ENCODE peak calls at places on chromosomes 1 and 21, in five cellular contexts. Y, J, A, G and L are unnamed samples. For H4K20me1 and H3K79me2, the result is how much of the 10 kb centered on the place peaks cover.

GRCh38 chr1:1419812-1420653 is 1.0 kb downstream of the ANKRD65 start:
- DNase-seq in Y (no peak), J (no peak), A (peak), G (no peak), L (no peak)

GRCh38 chr1:156684227-156684782 is 7.1 kb upstream of the NES start:
- DNase-seq in Y (no peak), J (peak), A (no peak), G (no peak), L (peak)

GRCh38 chr1:26999440-26999987 is 6.0 kb downstream of the TRNP1 start:
- DNase-seq in Y (peak), J (peak), A (peak), G (no peak), L (peak)

GRCh38 chr1:222777977-222778376 is 36.9 kb upstream of the DISP1 start:
- DNase-seq in Y (peak), J (no peak), A (no peak), G (no peak), L (peak)

GRCh38 chr1:195053478-195053877 is 1554.8 kb downstream of the KCNT2 start:
- DNase-seq in Y (no peak), J (peak), A (no peak), G (no peak), L (no peak)

GRCh38 chr1:157723157-157723556 is 22.6 kb upstream of the FCRL3 start:
- DNase-seq in Y (no peak), J (no peak), A (no peak), G (no peak), L (no peak)

GRCh38 chr1:175198332-175198731 is 5.8 kb upstream of the KIAA0040 start:
- DNase-seq in Y (peak), J (peak), A (no peak), G (no peak), L (no peak)

GRCh38 chr1:111769517-111770146 is 13.9 kb downstream of the DDX20 start:
- DNase-seq in Y (peak), J (peak), A (peak), G (peak), L (peak)

GRCh38 chr1:19309123-19309813 is 2.7 kb downstream of the AKR7A2 start:
- DNase-seq in Y (no peak), J (peak), A (no peak), G (no peak), L (peak)

GRCh38 chr1:48552420-48552819 is 80.4 kb upstream of the SPATA6 start:
- DNase-seq in Y (no peak), J (no peak), A (peak), G (peak), L (peak)

GRCh38 chr1:220528679-220529529 is 968 bp downstream of the MARK1 start:
- DNase-seq in Y (peak), J (no peak), A (peak), G (no peak), L (peak)

GRCh38 chr1:23403735-23404486 is 20.6 kb downstream of the TCEA3 start:
- DNase-seq in Y (peak), J (peak), A (peak), G (peak), L (peak)

GRCh38 chr1:8661185-8662110 is 156.0 kb downstream of the RERE start:
- DNase-seq in Y (peak), J (peak), A (peak), G (no peak), L (peak)

GRCh38 chr1:66207484-66207883 is 326.5 kb upstream of the SGIP1 start:
- DNase-seq in Y (peak), J (peak), A (no peak), G (no peak), L (no peak)

GRCh38 chr1:6703016-6703415 is 1.4 kb upstream of the DNAJC11 start:
- DNase-seq in Y (no peak), J (no peak), A (no peak), G (no peak), L (no peak)

GRCh38 chr1:41003640-41004220 is 17.8 kb downstream of the SLFNL1 start:
- DNase-seq in Y (peak), J (peak), A (peak), G (peak), L (peak)

GRCh38 chr1:159900086-159900680 is at the start of gene CFAP45:
- DNase-seq in Y (peak), J (peak), A (peak), G (no peak), L (peak)

GRCh38 chr1:152112101-152112884 is 3.0 kb downstream of the TCHH start:
- DNase-seq in Y (peak), J (peak), A (peak), G (no peak), L (peak)

GRCh38 chr1:68128157-68128556 is 77.7 kb upstream of the DIRAS3 start:
- DNase-seq in Y (no peak), J (peak), A (no peak), G (no peak), L (peak)

GRCh38 chr1:224809613-224810012 is 119.9 kb upstream of the DNAH14 start:
- DNase-seq in Y (no peak), J (no peak), A (no peak), G (no peak), L (no peak)

GRCh38 chr1:151458936-151459330 is 361 bp downstream of the POGZ start:
- DNase-seq in Y (peak), J (peak), A (peak), G (peak), L (peak)

GRCh38 chr1:117981455-117982192 is 52.1 kb downstream of the WDR3 start:
- DNase-seq in Y (no peak), J (no peak), A (no peak), G (no peak), L (no peak)

GRCh38 chr1:184283999-184284398 is 102.8 kb upstream of the C1orf21 start:
- DNase-seq in Y (no peak), J (peak), A (no peak), G (no peak), L (no peak)

GRCh38 chr1:105485207-105485606 is 1571.3 kb upstream of the PRMT6 start:
- DNase-seq in Y (no peak), J (peak), A (no peak), G (no peak), L (peak)

GRCh38 chr1:192489748-192490147 is 85.8 kb upstream of the RGS1 start:
- DNase-seq in Y (peak), J (peak), A (peak), G (peak), L (peak)

GRCh38 chr1:27145934-27146354 is 9.0 kb downstream of the SLC9A1 start:
- DNase-seq in Y (no peak), J (peak), A (no peak), G (no peak), L (peak)

GRCh38 chr1:36154765-36155559 is 998 bp upstream of the MAP7D1 start:
- DNase-seq in Y (no peak), J (no peak), A (peak), G (no peak), L (no peak)

GRCh38 chr1:8118031-8118451 is 91.9 kb upstream of the ERRFI1 start:
- DNase-seq in Y (no peak), J (peak), A (no peak), G (no peak), L (no peak)

GRCh38 chr21:27129694-27130093 is 162.8 kb upstream of the ADAMTS5 start:
- DNase-seq in Y (no peak), J (no peak), A (no peak), G (no peak), L (no peak)

GRCh38 chr1:71393301-71393700 is 312.5 kb upstream of the ZRANB2 start:
- DNase-seq in Y (no peak), J (no peak), A (peak), G (no peak), L (no peak)

GRCh38 chr1:233240839-233241682 is 54.5 kb downstream of the PCNX2 start:
- DNase-seq in Y (peak), J (peak), A (peak), G (no peak), L (no peak)

GRCh38 chr1:86991549-86992186 is 77.2 kb downstream of the HS2ST1 start:
- DNase-seq in Y (no peak), J (no peak), A (peak), G (no peak), L (no peak)
- H3K27ac ChIP-seq in Y (no peak), J (no peak), A (no peak), G (no peak), L (no peak)

GRCh38 chr1:92832537-92833160 is 809 bp downstream of the RPL5 start:
- DNase-seq in Y (peak), J (peak), A (no peak), G (no peak), L (no peak)

GRCh38 chr1:92831368-92831761 is 475 bp upstream of the RPL5 start:
- DNase-seq in Y (no peak), J (no peak), A (peak), G (no peak), L (no peak)

GRCh38 chr1:92833840-92834239 is 2.0 kb downstream of the RPL5 start:
- DNase-seq in Y (no peak), J (no peak), A (no peak), G (no peak), L (no peak)

GRCh38 chr1:92834617-92835016 is 2.8 kb downstream of the RPL5 start:
- DNase-seq in Y (no peak), J (no peak), A (no peak), G (no peak), L (no peak)

GRCh38 chr1:92831762-92832536 is at the start of gene RPL5:
- DNase-seq in Y (peak), J (peak), A (peak), G (peak), L (peak)
- H4K20me1 ChIP-seq in Y (under half), J (under half), A (under half), G (under half), L (under half)

DNA sequence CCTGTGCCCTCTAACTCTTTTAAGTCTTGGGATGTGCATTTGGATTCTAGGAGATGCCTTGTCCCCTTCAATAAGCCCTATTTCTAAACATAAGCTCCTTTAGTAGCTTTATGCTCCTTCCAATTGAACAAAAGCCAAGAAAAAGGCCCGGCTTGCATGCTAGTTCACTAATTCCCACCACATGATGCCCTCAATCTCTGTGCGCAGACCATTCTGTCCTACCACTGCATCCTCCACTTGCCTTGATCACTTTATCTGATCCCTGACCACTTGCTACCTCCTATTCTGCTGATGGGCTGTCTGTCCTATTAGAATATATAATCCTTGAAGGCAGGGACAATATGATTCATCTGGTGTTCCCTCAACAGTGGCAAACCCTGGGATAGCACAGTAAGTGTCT is 73.6 kb downstream of the APP start:
- DNase-seq in Y (no peak), J (no peak), A (no peak), G (no peak), L (no peak)
- H3K79me2 ChIP-seq in Y (half or more), J (under half), A (half or more), G (under half), L (half or more)

GRCh38 chr1:234989019-234989418 is 139.6 kb downstream of the TOMM20 start:
- DNase-seq in Y (no peak), J (no peak), A (no peak), G (no peak), L (no peak)

GRCh38 chr1:234987415-234988159 is 141.1 kb downstream of the TOMM20 start:
- DNase-seq in Y (peak), J (peak), A (peak), G (peak), L (peak)

GRCh38 chr1:234986750-234987414 is 141.8 kb downstream of the TOMM20 start:
- DNase-seq in Y (peak), J (no peak), A (peak), G (no peak), L (peak)

GRCh38 chr1:234988536-234988935 is 140.1 kb downstream of the TOMM20 start:
- DNase-seq in Y (no peak), J (no peak), A (no peak), G (no peak), L (no peak)

GRCh38 chr1:234988160-234988528 is 140.5 kb downstream of the TOMM20 start:
- DNase-seq in Y (no peak), J (no peak), A (no peak), G (no peak), L (no peak)
- H3K27ac ChIP-seq in Y (peak), J (peak), A (peak), G (no peak), L (peak)

DNA sequence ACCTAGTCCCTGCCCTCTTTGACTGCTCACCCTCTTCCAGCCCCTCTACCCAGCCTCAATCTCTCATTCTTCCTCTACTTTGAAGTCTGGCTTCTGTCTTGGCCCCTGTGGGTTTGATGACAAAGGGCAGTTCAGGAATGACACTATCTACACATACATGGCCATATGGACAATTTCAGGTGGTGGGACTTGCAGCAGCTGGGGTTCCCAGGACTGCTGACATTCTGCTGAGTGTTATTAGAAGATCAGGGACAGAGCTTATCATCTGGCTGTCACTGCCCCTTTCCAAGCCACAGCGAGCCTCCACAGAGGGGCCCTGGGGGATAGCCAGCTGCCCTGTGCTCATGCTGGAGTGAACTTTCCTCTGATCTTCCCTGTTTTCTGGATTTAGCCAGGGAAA is 97.4 kb upstream of the IPO9 start:
- DNase-seq in Y (no peak), J (no peak), A (no peak), G (no peak), L (no peak)
- H4K20me1 ChIP-seq in Y (under half), J (under half), A (under half), G (under half), L (under half)

GRCh38 chr1:21064057-21064456 is 112.6 kb downstream of the EIF4G3 start:
- DNase-seq in Y (no peak), J (no peak), A (no peak), G (no peak), L (no peak)

GRCh38 chr1:21066365-21067012 is 110.2 kb downstream of the EIF4G3 start:
- DNase-seq in Y (no peak), J (no peak), A (no peak), G (no peak), L (no peak)

GRCh38 chr1:21068937-21069336 is 107.8 kb downstream of the EIF4G3 start:
- DNase-seq in Y (no peak), J (peak), A (no peak), G (no peak), L (no peak)

GRCh38 chr1:21067551-21068227 is 109.0 kb downstream of the EIF4G3 start:
- DNase-seq in Y (no peak), J (no peak), A (no peak), G (no peak), L (no peak)

DNA sequence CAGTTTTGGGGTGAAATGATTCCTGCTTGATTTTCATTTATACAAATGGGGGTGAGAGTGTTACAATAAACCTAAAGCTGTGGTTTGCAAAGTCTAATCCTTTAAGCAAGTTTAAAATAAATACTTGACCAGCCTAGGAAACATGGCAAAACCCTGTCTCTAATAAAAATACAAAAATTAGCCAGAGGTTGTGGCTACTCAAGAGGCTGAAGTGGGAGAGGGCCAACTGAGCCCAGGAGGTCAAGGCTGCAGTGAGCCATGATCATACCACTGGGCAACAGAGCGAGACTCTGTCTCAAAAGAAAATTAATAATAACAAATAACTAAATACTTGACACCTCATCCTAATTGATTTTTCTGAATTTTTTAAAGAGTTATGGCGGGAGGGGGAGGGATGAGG is 110.8 kb downstream of the EIF4G3 start:
- DNase-seq in Y (no peak), J (no peak), A (no peak), G (no peak), L (no peak)
- H3K79me2 ChIP-seq in Y (under half), J (under half), A (under half), G (under half), L (under half)

DNA sequence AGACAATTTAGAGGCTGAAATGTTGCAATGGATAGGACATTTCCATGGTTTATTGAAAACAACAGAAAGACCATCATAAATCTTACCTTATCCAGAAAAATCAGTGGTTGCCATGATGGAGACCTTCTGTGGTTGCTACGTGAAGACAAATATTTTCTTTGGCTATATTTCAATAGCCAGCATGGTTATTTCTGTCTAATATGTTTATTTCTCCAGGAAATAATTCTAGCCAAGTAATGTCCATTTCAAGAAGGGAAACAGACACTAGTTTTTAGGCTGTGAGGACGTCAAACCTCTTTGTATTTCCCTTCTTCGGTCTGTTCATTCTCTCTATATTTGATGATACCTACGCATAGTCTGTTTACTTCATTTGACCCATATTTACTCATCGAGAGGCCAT is 49.2 kb upstream of the NFASC start:
- DNase-seq in Y (peak), J (peak), A (no peak), G (no peak), L (no peak)
- H3K27ac ChIP-seq in Y (no peak), J (no peak), A (no peak), G (no peak), L (no peak)

GRCh38 chr1:226732856-226733291 is 6.2 kb downstream of the ITPKB start:
- DNase-seq in Y (no peak), J (no peak), A (no peak), G (no peak), L (no peak)

GRCh38 chr1:226733876-226734414 is 5.1 kb downstream of the ITPKB start:
- DNase-seq in Y (no peak), J (peak), A (no peak), G (no peak), L (no peak)

GRCh38 chr1:226734611-226735153 is 4.4 kb downstream of the ITPKB start:
- DNase-seq in Y (no peak), J (no peak), A (no peak), G (no peak), L (no peak)

GRCh38 chr1:226731257-226731893 is 7.7 kb downstream of the ITPKB start:
- DNase-seq in Y (no peak), J (no peak), A (no peak), G (no peak), L (no peak)

DNA sequence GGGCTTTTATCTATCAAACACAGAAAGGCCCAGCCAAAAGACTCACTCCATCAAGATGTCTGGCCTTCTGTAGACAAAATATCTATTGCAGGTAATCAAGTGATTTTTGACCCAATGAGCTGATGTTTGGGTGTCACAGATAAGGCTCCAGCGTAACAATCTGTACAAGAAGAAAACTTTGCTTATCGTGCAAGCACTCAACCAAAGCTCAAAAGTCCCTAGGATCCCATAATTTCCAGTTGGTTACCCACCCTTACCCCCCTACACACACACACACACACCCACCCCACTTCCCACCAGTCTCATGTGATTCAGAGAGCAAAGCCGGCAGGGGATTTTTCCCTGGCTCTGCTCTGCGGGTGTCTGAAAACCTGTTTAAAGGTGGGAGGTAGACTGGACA is 5.8 kb downstream of the ITPKB start:
- DNase-seq in Y (no peak), J (no peak), A (no peak), G (no peak), L (no peak)
- H4K20me1 ChIP-seq in Y (under half), J (under half), A (under half), G (under half), L (under half)

GRCh38 chr1:93352376-93352775 is 6.7 kb downstream of the DR1 start:
- DNase-seq in Y (no peak), J (no peak), A (no peak), G (no peak), L (peak)
- H3K79me2 ChIP-seq in Y (half or more), J (half or more), A (half or more), G (half or more), L (half or more)